ENCODE peak calls at places on chromosomes 11 and 22, in five cellular contexts. C, F, A, L and Y are unnamed samples.

GRCh38 chr11:69867076-69868002 is 48.1 kb upstream of the FGF3 start:
- DNase-seq in F (no peak), L (no peak), A (no peak), C (no peak), Y (no peak)

GRCh38 chr11:96063053-96063452 is 139.1 kb upstream of the MTMR2 start:
- DNase-seq in F (no peak), L (no peak), A (no peak), C (no peak), Y (no peak)

GRCh38 chr11:59706518-59707285 is 6.9 kb downstream of the OR10V1 start:
- DNase-seq in C (no peak), A (no peak), F (no peak), L (no peak), Y (peak; percentile 80)

GRCh38 chr11:61505640-61506155 is 2.9 kb upstream of the LRRC10B start:
- DNase-seq in C (no peak), A (no peak), L (no peak), F (no peak), Y (no peak)

GRCh38 chr11:69000391-69000790 is 12.7 kb downstream of the MRGPRF start:
- DNase-seq in C (no peak), F (no peak), L (no peak), A (no peak), Y (no peak)

GRCh38 chr11:103055174-103055890 is 36.6 kb downstream of the DCUN1D5 start:
- DNase-seq in F (no peak), L (no peak), C (peak; percentile 61), A (peak; percentile 56), Y (no peak)

GRCh38 chr11:104320091-104320490 is 156.1 kb upstream of the PDGFD start:
- DNase-seq in F (no peak), C (no peak), L (no peak), A (no peak), Y (no peak)

GRCh38 chr11:128341280-128341679 is 246.1 kb downstream of the ETS1 start:
- DNase-seq in F (peak; percentile 44), C (no peak), L (no peak), A (no peak), Y (no peak)

GRCh38 chr11:1018091-1018490 is 18.4 kb downstream of the MUC6 start:
- DNase-seq in C (no peak), A (no peak), L (no peak), F (no peak), Y (no peak)

GRCh38 chr11:16846305-16846704 is 107.9 kb downstream of the C11orf58 start:
- DNase-seq in C (no peak), A (no peak), L (no peak), F (no peak), Y (no peak)

GRCh38 chr11:28625532-28625931 is 517.3 kb downstream of the METTL15 start:
- DNase-seq in A (no peak), C (no peak), F (no peak), L (no peak), Y (no peak)

GRCh38 chr11:46392421-46393230 is 1.1 kb upstream of the CHRM4 start:
- DNase-seq in L (peak; percentile 87), A (peak; percentile 94), F (peak; percentile 84), C (peak; percentile 96), Y (peak; percentile 76)

GRCh38 chr11:126165366-126166156 is 45.9 kb downstream of the RPUSD4 start:
- DNase-seq in F (no peak), C (no peak), L (peak; percentile 1), A (no peak), Y (no peak)

GRCh38 chr11:131749100-131749499 is 378.7 kb downstream of the NTM start:
- DNase-seq in L (no peak), C (no peak), F (no peak), A (no peak), Y (no peak)

GRCh38 chr11:100269511-100269910 is 417.6 kb upstream of the ARHGAP42 start:
- DNase-seq in F (no peak), L (no peak), C (no peak), A (no peak), Y (no peak)

GRCh38 chr22:40510965-40511364 is 125.6 kb downstream of the MRTFA start:
- DNase-seq in A (no peak), C (no peak), L (no peak), F (no peak), Y (no peak)
- H3K4me1 ChIP-seq in A (peaks cover 30% of the 10 kb centered on the region), C (peaks cover 6% of the 10 kb centered on the region), L (peaks cover 78% of the 10 kb centered on the region), F (peaks cover 53% of the 10 kb centered on the region), Y (peaks cover 57% of the 10 kb centered on the region)

DNA sequence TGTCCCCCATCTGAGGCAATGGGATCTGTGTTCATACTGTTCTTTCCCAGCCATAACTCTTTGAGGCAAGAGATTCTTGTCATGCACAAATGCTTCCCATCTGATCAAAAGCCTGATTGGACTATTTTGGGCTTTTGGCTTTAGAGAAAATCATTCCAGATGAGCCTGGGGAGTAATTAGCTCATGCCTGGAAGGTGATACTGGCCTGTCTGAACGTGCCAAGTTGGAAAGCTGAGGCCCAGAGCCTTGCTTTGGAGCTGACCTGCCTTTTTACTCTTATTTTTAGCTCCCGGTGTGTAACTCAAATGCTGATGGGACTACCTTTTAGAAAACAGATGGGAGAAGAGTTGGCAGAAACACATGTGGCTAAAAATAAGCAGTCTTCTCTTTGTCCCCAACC is 105.0 kb downstream of the DBX1 start:
- DNase-seq in F (no peak), A (no peak), C (no peak), L (no peak), Y (no peak)
- H3K36me3 ChIP-seq in F (no peaks in the 10 kb centered on the region), A (peaks cover 95% of the 10 kb centered on the region), C (peaks cover 6% of the 10 kb centered on the region), L (peaks cover 34% of the 10 kb centered on the region), Y (peaks cover 79% of the 10 kb centered on the region)

GRCh38 chr11:116929393-116930090 is 92.1 kb upstream of the APOA1 start:
- DNase-seq in C (no peak), L (no peak), A (no peak), F (peak; percentile 21), Y (no peak)

GRCh38 chr11:116928845-116929244 is 91.4 kb upstream of the APOA1 start:
- DNase-seq in F (no peak), L (no peak), A (no peak), C (no peak), Y (no peak)

GRCh38 chr11:116930586-116930985 is 93.2 kb upstream of the APOA1 start:
- DNase-seq in F (no peak), L (no peak), A (no peak), C (no peak), Y (no peak)

GRCh38 chr11:116931206-116931953 is 94.0 kb upstream of the APOA1 start:
- DNase-seq in F (peak; percentile 56), C (no peak), L (no peak), A (no peak), Y (no peak)

DNA sequence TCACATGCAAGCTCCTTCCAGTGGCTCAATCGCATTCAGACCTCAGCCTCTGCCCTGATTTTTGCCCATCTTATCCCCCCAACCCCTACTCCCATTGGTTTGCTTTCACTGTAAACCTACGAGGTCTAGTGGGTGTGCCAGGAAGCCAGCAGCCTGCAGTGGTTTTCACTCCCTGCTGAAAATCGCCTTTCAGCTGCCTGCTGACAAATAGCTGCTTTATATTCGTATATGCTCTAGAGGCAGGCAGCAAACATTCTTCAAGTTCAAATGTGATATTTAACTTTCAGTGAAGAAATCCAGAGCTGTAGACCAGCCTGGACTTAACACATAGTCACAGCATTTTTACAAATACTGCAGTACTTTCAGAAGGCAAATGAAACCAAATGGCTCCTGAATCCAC is 92.8 kb upstream of the APOA1 start:
- DNase-seq in L (no peak), C (no peak), F (peak; percentile 26), A (peak; percentile 30), Y (no peak)
- H3K4me1 ChIP-seq in L (peaks cover 66% of the 10 kb centered on the region), C (peaks cover 8% of the 10 kb centered on the region), F (peaks cover 43% of the 10 kb centered on the region), A (peaks cover 50% of the 10 kb centered on the region), Y (peaks cover 6% of the 10 kb centered on the region)

GRCh38 chr11:119298726-119299125 is 18.2 kb downstream of the MCAM start:
- DNase-seq in L (peak; percentile 65), F (peak; percentile 65), A (no peak), C (no peak), Y (no peak)

GRCh38 chr11:119297938-119298337 is 19.0 kb downstream of the MCAM start:
- DNase-seq in L (no peak), F (no peak), C (no peak), A (no peak), Y (no peak)

GRCh38 chr11:119300198-119300964 is 16.5 kb downstream of the MCAM start:
- DNase-seq in F (no peak), L (no peak), C (no peak), A (no peak), Y (no peak)

GRCh38 chr11:119303227-119303718 is 13.7 kb downstream of the MCAM start:
- DNase-seq in A (no peak), C (no peak), F (no peak), L (no peak), Y (no peak)

DNA sequence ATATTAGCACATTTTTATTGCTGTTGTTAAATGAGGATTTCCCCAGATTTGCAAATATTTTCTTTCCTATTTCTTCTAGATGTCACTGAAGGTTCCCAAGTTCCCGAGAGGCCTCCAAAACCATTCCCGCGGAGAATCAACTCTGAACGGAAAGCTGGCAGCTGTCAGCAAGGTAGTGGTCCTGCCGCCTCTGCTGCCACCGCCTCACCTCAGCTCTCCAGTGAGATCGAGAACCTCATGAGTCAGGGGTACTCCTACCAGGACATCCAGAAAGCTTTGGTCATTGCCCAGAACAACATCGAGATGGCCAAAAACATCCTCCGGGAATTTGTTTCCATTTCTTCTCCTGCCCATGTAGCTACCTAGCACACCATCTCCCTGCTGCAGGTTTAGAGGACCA is 17.5 kb downstream of the MCAM start:
- DNase-seq in A (no peak), C (no peak), F (no peak), L (no peak), Y (no peak)
- H3K36me3 ChIP-seq in A (peaks cover 36% of the 10 kb centered on the region), C (no peaks in the 10 kb centered on the region), F (no peaks in the 10 kb centered on the region), L (peaks cover 71% of the 10 kb centered on the region), Y (peaks cover 74% of the 10 kb centered on the region)

GRCh38 chr11:92300871-92301270 is 76.3 kb downstream of the FAT3 start:
- DNase-seq in L (no peak), F (no peak), A (no peak), C (no peak), Y (no peak)

GRCh38 chr11:92306966-92307504 is 82.4 kb downstream of the FAT3 start:
- DNase-seq in L (no peak), F (no peak), A (no peak), C (no peak), Y (no peak)

GRCh38 chr11:92308366-92308765 is 83.7 kb downstream of the FAT3 start:
- DNase-seq in L (no peak), A (no peak), F (no peak), C (no peak), Y (no peak)

GRCh38 chr11:92302766-92303165 is 78.1 kb downstream of the FAT3 start:
- DNase-seq in L (no peak), F (no peak), C (no peak), A (no peak), Y (no peak)

GRCh38 chr11:92304271-92304670 is 79.7 kb downstream of the FAT3 start:
- DNase-seq in L (no peak), C (no peak), A (no peak), F (no peak), Y (no peak)
- H3K4me1 ChIP-seq in L (no peaks in the 10 kb centered on the region), C (peaks cover 26% of the 10 kb centered on the region), A (no peaks in the 10 kb centered on the region), F (no peaks in the 10 kb centered on the region), Y (peaks cover 12% of the 10 kb centered on the region)

GRCh38 chr11:3838504-3838903 is 2.3 kb downstream of the RHOG start:
- DNase-seq in C (no peak), A (no peak), F (no peak), L (no peak), Y (no peak)
- H3K36me3 ChIP-seq in C (no peaks in the 10 kb centered on the region), A (no peaks in the 10 kb centered on the region), F (no peaks in the 10 kb centered on the region), L (no peaks in the 10 kb centered on the region), Y (peaks cover 21% of the 10 kb centered on the region)